ENCODE peak calls at places on chromosomes 3 and 15, in seven cellular contexts. W is HCT116, C is suprapubic skin, H is sigmoid colon, X is stomach, F is transverse colon, P is prostate gland. B is an unnamed sample.

GRCh38 chr15:45351229-45351628 is 27.1 kb downstream of the GATM start:
- DNase-seq in H (no peak), W (no peak), X (no peak), P (no peak), C (no peak), F (no peak), B (no peak)

GRCh38 chr15:62035256-62035908 is 24.9 kb downstream of the VPS13C start:
- DNase-seq in X (no peak), W (no peak), P (no peak), C (no peak), H (no peak), F (no peak), B (no peak)

GRCh38 chr3:59266551-59266950 is 216.7 kb upstream of the CFAP20DC start:
- DNase-seq in H (no peak), X (no peak), W (no peak), P (no peak), C (no peak), F (no peak), B (no peak)

GRCh38 chr3:162936706-162937105 is 1440.1 kb downstream of the OTOL1 start:
- DNase-seq in F (no peak), X (no peak), P (no peak), C (no peak), H (no peak), W (no peak), B (no peak)

GRCh38 chr3:53846134-53846850 is at the start of the genes CHDH and IL17RB:
- DNase-seq in F (peak; percentile 84), P (peak; percentile 85), C (no peak), X (peak; percentile 89), W (peak; percentile 38), H (no peak), B (peak; percentile 76)

GRCh38 chr15:45180201-45180600 is 7.6 kb downstream of the SHF start:
- DNase-seq in P (no peak), H (no peak), F (no peak), C (no peak), W (no peak), X (no peak), B (no peak)

GRCh38 chr15:80605591-80606150 is 89.4 kb upstream of the ABHD17C start:
- DNase-seq in F (no peak), C (no peak), X (no peak), H (no peak), P (no peak), W (no peak), B (no peak)

GRCh38 chr3:78003090-78003489 is 963.2 kb downstream of the ROBO2 start:
- DNase-seq in C (no peak), P (no peak), H (no peak), X (no peak), F (no peak), W (no peak), B (no peak)

GRCh38 chr3:50242778-50243551 is 7.0 kb downstream of the GNAI2 start:
- DNase-seq in P (no peak), X (peak; percentile 50), F (peak; percentile 65), W (no peak), H (peak; percentile 84), C (no peak), B (no peak)

GRCh38 chr15:78461171-78461881 is 23.3 kb downstream of the IREB2 start:
- DNase-seq in P (no peak), F (no peak), W (no peak), X (no peak), H (no peak), C (no peak), B (no peak)

GRCh38 chr3:55929154-55929869 is 442.2 kb upstream of the WNT5A start:
- DNase-seq in P (no peak), X (no peak), W (no peak), H (no peak), F (peak; percentile 13), C (no peak), B (no peak)

GRCh38 chr15:51907136-51907862 is 64.3 kb downstream of the LEO1 start:
- DNase-seq in P (peak; percentile 40), H (no peak), X (peak; percentile 64), W (peak; percentile 96), F (peak; percentile 28), C (no peak), B (no peak)

GRCh38 chr3:58679451-58679850 is 12.9 kb upstream of the FAM3D start:
- DNase-seq in F (no peak), H (no peak), X (no peak), P (no peak), W (no peak), C (no peak), B (no peak)

GRCh38 chr3:196726788-196727675 is 12.6 kb upstream of the PAK2 start:
- DNase-seq in X (no peak), F (no peak), H (no peak), P (no peak), C (no peak), W (no peak), B (no peak)

GRCh38 chr3:151379083-151379734 is 5.3 kb downstream of the P2RY12 start:
- DNase-seq in W (peak; percentile 10), P (no peak), X (no peak), H (no peak), C (no peak), F (peak; percentile 11), B (no peak)

GRCh38 chr3:32857921-32858320 is 40.1 kb downstream of the TRIM71 start:
- DNase-seq in C (no peak), X (no peak), F (no peak), H (no peak), P (no peak), W (no peak), B (no peak)

GRCh38 chr15:37106490-37107001 is 6.2 kb upstream of the MEIS2 start:
- DNase-seq in W (no peak), P (no peak), X (no peak), F (no peak), H (peak; percentile 85), C (no peak), B (no peak)

GRCh38 chr3:15858547-15859506 is 61.0 kb upstream of the ANKRD28 start:
- DNase-seq in P (peak; percentile 30), W (no peak), F (peak; percentile 80), H (no peak), C (peak; percentile 67), X (peak; percentile 85), B (peak; percentile 29)

GRCh38 chr15:38871638-38872037 is 307.0 kb upstream of the RASGRP1 start:
- DNase-seq in F (no peak), C (no peak), W (no peak), H (no peak), X (no peak), P (no peak), B (no peak)
- TF ChIP-seq POLR2AphosphoS5 in F (no peak), C (no peak), W (no peak), H (no peak), X (no peak), P (no peak), B (no peak)

GRCh38 chr3:170417090-170417489 is 1.6 kb upstream of the CLDN11 start:
- DNase-seq in X (no peak), W (no peak), C (no peak), H (no peak), P (no peak), F (no peak), B (no peak)

GRCh38 chr3:170420307-170420821 is 1.7 kb downstream of the CLDN11 start:
- DNase-seq in C (no peak), P (no peak), W (no peak), H (no peak), X (no peak), F (no peak), B (peak; percentile 26)

GRCh38 chr3:170421147-170421641 is 2.5 kb downstream of the CLDN11 start:
- DNase-seq in X (no peak), F (no peak), H (no peak), C (peak; percentile 69), W (no peak), P (no peak), B (peak; percentile 73)

GRCh38 chr3:170419301-170420087 is 826 bp downstream of the CLDN11 start:
- DNase-seq in H (peak; percentile 65), P (no peak), X (no peak), W (no peak), C (peak; percentile 75), F (no peak), B (peak; percentile 57)

DNA sequence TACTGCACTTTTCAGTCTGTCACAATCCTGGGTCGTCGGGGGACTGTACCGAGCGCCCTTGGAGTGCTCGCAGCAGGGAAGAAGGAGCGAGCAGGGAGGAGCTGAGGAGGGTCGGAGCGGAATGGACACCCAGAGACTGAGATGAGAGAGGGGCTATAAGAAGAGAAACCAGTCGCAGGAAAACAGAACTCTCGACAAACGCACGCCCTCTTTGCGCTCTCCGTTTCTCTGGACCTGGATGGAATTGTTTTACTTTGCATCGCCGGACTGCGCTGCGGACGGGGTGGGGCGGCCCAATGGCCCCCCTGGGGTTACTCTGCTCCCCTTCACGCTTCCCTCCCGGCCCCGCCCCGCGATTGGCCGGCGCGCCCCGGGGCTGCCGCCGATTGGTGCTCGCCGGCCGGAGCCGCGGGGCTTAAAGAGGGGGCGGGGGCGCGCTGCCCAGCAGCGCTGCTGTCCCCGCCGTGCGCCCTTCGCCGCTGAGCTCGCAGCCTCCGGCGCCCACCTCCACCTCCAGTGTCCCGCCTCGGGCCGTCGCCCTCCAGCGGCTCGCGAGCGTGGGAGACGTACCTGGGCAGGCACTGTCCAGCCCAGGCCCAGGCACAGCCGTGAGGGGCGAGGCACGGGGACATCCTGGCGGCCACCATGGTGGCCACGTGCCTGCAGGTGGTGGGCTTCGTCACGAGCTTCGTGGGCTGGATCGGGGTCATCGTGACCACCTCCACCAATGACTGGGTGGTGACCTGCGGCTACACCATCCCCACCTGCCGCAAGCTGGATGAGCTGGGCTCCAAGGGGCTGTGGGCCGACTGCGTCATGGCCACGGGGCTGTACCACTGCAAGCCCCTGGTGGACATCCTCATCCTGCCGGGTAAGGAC is at the start of gene CLDN11:
- DNase-seq in X (no peak), P (peak; percentile 30), H (peak; percentile 75), F (no peak), C (peak; percentile 76), W (no peak), B (no peak)
- TF ChIP-seq POLR2A in X (no peak), P (no peak), H (no peak), F (no peak), C (no peak), W (no peak), B (no peak)

GRCh38 chr15:92921215-92922131 is 21.3 kb downstream of the CHD2 start:
- DNase-seq in X (no peak), F (no peak), H (no peak), P (no peak), C (no peak), W (peak; percentile 89), B (no peak)
- H3K4me1 ChIP-seq in X (peaks cover 76% of the 10 kb centered on the region), F (peaks cover 97% of the 10 kb centered on the region), H (no peaks in the 10 kb centered on the region), P (peaks cover 18% of the 10 kb centered on the region), C (peaks cover 74% of the 10 kb centered on the region), W (peaks cover 66% of the 10 kb centered on the region), B (peaks cover 31% of the 10 kb centered on the region)

DNA sequence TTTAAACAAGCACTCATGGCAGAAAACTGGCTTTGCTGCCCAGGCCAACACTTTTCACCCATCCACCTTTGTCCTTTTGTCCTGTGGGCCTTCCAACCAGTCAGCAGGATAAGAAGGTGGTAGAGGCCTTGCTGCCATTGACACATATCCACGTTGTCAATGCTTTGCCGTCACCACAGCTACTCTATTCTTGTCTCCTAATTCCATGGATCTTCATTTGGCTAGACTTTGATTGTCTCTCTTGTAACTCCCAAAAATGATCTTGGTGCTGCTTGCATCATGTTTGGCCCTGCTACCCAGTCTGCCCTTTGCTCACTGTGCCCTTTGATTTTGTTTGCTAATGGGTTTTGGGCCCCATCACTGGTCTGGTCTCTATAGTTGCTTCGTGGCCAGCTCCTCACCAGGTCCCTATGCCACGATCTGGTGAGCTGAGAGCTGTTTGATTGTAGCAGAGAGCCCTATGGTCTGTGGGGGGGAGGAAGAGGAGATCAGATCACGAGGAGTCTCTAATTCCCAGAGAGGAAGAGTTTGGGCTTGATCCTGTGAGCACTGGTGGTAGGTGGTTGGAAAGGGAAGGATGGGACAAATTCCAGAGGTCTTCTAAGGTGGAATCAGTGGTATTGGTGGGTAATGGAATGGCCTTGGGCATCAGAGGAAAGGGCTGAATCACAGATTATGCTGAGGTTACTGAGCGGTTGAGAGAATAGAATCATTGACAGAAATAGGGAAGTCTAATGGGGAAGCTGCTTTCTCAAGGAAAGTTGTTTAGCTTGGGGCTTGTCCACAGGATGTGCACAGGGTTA is 40.3 kb downstream of the ABHD2 start:
- DNase-seq in X (no peak), W (no peak), H (no peak), C (no peak), F (no peak), P (no peak), B (no peak)
- TF ChIP-seq POLR2AphosphoS5 in X (no peak), W (no peak), H (no peak), C (no peak), F (no peak), P (no peak), B (no peak)

B was measured in breast epithelium.